ENCODE peak calls at places on chromosomes 7 and 10, in eight cellular contexts. J, K, U, V, G, L, E and O are unnamed samples.

GRCh38 chr7:66921918-66922486 is 977 bp downstream of the TMEM248 start:
- DNase-seq in J (no peak), K (peak; percentile 18), U (no peak), V (no peak), G (no peak), L (no peak), E (no peak), O (peak; percentile 22)

GRCh38 chr10:32629910-32630309 is 184.0 kb downstream of the CCDC7 start:
- DNase-seq in J (no peak), K (no peak), U (no peak), V (no peak), G (no peak), L (no peak), E (no peak), O (no peak)

GRCh38 chr10:43209651-43210141 is 57.2 kb downstream of the RASGEF1A start:
- DNase-seq in J (peak; percentile 1), K (no peak), U (no peak), V (no peak), G (no peak), L (no peak), E (peak; percentile 4), O (no peak)

GRCh38 chr7:101386558-101387199 is 24.0 kb downstream of the COL26A1 start:
- DNase-seq in J (peak; percentile 88), K (no peak), U (peak; percentile 14), V (no peak), G (no peak), L (peak; percentile 19), E (peak; percentile 93), O (no peak)

GRCh38 chr7:5693529-5693928 is 87.9 kb downstream of the RNF216 start:
- DNase-seq in J (no peak), K (no peak), U (no peak), V (no peak), G (peak; percentile 80), L (peak; percentile 66), E (no peak), O (no peak)

GRCh38 chr7:29184599-29184998 is 10.0 kb upstream of the CHN2 start:
- DNase-seq in J (no peak), K (no peak), U (no peak), V (no peak), G (no peak), L (no peak), E (no peak), O (no peak)

GRCh38 chr7:77258593-77258992 is 59.0 kb upstream of the FGL2 start:
- DNase-seq in J (no peak), K (no peak), U (no peak), V (no peak), G (no peak), L (no peak), E (no peak), O (no peak)

GRCh38 chr7:120742370-120742769 is 115.6 kb downstream of the TSPAN12 start:
- DNase-seq in J (no peak), K (no peak), U (no peak), V (no peak), G (no peak), L (no peak), E (peak; percentile 82), O (no peak)

GRCh38 chr10:72943498-72944234 is 10.9 kb downstream of the PLA2G12B start:
- DNase-seq in J (no peak), K (no peak), U (no peak), V (no peak), G (no peak), L (no peak), E (no peak), O (no peak)

GRCh38 chr10:110305767-110306451 is 1.2 kb upstream of the SMNDC1 start:
- DNase-seq in J (peak; percentile 40), K (peak; percentile 37), U (peak; percentile 38), V (peak; percentile 55), G (peak; percentile 89), L (peak; percentile 28), E (peak; percentile 40), O (peak; percentile 43)

GRCh38 chr10:92027141-92027540 is 103.6 kb downstream of the BTAF1 start:
- DNase-seq in J (no peak), K (no peak), U (no peak), V (no peak), G (peak; percentile 24), L (no peak), E (no peak), O (no peak)

GRCh38 chr7:131903315-131903714 is 346.9 kb upstream of the PODXL start:
- DNase-seq in J (no peak), K (no peak), U (no peak), V (no peak), G (no peak), L (no peak), E (no peak), O (no peak)
- H3K27me3 ChIP-seq in J (no peaks in the 10 kb centered on the region), K (peaks cover 15% of the 10 kb centered on the region), U (no peaks in the 10 kb centered on the region), V (no peaks in the 10 kb centered on the region), G (no peaks in the 10 kb centered on the region), L (peaks cover 34% of the 10 kb centered on the region), E (no peaks in the 10 kb centered on the region), O (peaks cover 10% of the 10 kb centered on the region)

GRCh38 chr10:30671011-30671616 is 41.6 kb upstream of the LYZL2 start:
- DNase-seq in J (peak; percentile 30), K (no peak), U (no peak), V (peak; percentile 29), G (peak; percentile 88), L (no peak), E (peak; percentile 29), O (peak; percentile 14)
- H3K27me3 ChIP-seq in J (no peaks in the 10 kb centered on the region), K (peaks cover 13% of the 10 kb centered on the region), U (no peaks in the 10 kb centered on the region), V (no peaks in the 10 kb centered on the region), G (no peaks in the 10 kb centered on the region), L (no peaks in the 10 kb centered on the region), E (no peaks in the 10 kb centered on the region), O (no peaks in the 10 kb centered on the region)

GRCh38 chr10:117635851-117636250 is 93.3 kb downstream of the EMX2 start:
- DNase-seq in J (no peak), K (no peak), U (no peak), V (no peak), G (no peak), L (no peak), E (no peak), O (no peak)
- H3K27me3 ChIP-seq in J (no peaks in the 10 kb centered on the region), K (no peaks in the 10 kb centered on the region), U (no peaks in the 10 kb centered on the region), V (no peaks in the 10 kb centered on the region), G (peaks cover 25% of the 10 kb centered on the region), L (peaks cover 5% of the 10 kb centered on the region), E (peaks cover 23% of the 10 kb centered on the region), O (peaks cover 4% of the 10 kb centered on the region)

DNA sequence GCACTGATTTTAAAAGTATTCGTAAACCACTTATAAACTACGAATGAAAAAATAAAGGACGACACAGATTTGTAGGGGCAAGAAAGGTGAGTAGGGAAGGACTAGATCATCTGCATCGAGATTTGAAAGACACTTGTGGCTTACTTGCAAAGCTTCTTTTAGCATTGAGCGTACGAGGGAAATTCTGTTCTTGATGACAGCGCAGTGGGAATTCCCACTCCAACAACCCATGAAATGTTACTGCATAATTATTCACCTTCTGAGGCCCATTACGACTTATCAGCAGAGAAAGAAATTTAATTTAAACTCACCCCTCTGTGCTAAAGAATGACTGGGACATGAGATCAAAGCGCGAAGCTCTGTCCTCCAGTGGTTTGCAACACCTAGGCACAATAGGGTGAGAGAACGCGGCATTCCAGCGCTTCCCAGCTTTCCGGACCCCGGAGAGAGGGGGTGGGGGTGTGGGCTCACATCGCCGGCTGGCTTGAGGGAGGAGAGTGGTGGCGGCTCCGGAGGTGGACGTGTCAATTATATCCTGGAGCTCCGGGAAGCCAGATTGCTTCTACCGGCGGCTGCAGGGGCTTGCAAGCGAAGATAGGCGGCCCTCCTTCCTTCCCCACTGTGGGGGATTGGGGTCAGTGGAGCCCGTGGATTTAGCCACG is 10.3 kb downstream of the SP8 start:
- DNase-seq in J (no peak), K (no peak), U (no peak), V (no peak), G (no peak), L (no peak), E (no peak), O (no peak)
- H3K27me3 ChIP-seq in J (peaks cover 92% of the 10 kb centered on the region), K (peaks cover 73% of the 10 kb centered on the region), U (no peaks in the 10 kb centered on the region), V (peaks cover 91% of the 10 kb centered on the region), G (peaks cover 77% of the 10 kb centered on the region), L (peaks cover 100% of the 10 kb centered on the region), E (peaks cover 67% of the 10 kb centered on the region), O (peaks cover 100% of the 10 kb centered on the region)

GRCh38 chr10:133086247-133086646 is 1.5 kb upstream of the ADGRA1 start:
- DNase-seq in J (no peak), K (no peak), U (no peak), V (no peak), G (no peak), L (no peak), E (no peak), O (no peak)
- H3K27me3 ChIP-seq in J (peaks cover 52% of the 10 kb centered on the region), K (peaks cover 13% of the 10 kb centered on the region), U (peaks cover 44% of the 10 kb centered on the region), V (peaks cover 58% of the 10 kb centered on the region), G (peaks cover 70% of the 10 kb centered on the region), L (peaks cover 98% of the 10 kb centered on the region), E (peaks cover 9% of the 10 kb centered on the region), O (peaks cover 83% of the 10 kb centered on the region)

GRCh38 chr7:158586499-158587191 is 978 bp downstream of the PTPRN2 start:
- DNase-seq in J (no peak), K (no peak), U (no peak), V (no peak), G (no peak), L (no peak), E (peak; percentile 56), O (no peak)

GRCh38 chr7:158585721-158586498 is 1.7 kb downstream of the PTPRN2 start:
- DNase-seq in J (no peak), K (no peak), U (no peak), V (no peak), G (no peak), L (no peak), E (no peak), O (peak; percentile 30)

GRCh38 chr7:158588085-158588877 is 658 bp upstream of the PTPRN2 start:
- DNase-seq in J (peak; percentile 19), K (no peak), U (no peak), V (no peak), G (no peak), L (no peak), E (no peak), O (no peak)

GRCh38 chr7:158588878-158589442 is 1.3 kb upstream of the PTPRN2 start:
- DNase-seq in J (no peak), K (no peak), U (no peak), V (no peak), G (no peak), L (no peak), E (no peak), O (no peak)

DNA sequence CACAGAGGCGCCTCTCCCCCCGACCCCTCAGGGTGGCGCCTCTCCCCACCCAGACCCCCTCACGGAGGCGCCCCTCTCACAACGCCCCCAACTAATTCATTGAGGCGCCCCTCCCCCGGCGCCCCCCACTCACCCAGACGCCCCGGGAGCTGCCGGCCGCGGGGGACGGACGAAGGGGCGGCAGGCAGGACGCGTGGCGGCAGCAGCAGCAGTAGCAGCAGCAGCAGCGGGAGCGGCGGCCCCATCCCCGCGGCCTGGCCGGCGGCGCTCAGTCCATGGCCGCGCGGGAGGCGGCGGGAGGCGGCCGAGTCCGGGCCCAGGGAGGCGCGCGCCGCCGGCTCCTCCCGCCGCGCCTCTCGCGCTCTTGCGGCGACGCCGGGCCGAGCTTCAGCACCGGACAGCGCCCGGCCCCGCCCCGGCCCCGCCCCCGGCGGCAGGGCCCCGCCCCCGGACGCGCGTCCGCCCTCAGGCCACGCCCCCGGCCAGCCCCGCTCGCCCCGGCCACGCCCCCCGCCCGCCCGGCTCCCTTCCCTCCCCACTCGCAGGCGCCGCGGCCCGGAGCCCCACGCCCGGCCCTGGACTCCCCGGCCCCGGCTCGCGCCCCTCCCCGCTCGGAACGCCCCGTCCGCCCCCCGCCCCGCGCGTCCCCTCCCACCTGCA is at the start of gene PTPRN2:
- DNase-seq in J (peak; percentile 86), K (peak; percentile 45), U (peak; percentile 66), V (peak; percentile 67), G (peak; percentile 72), L (peak; percentile 60), E (peak; percentile 59), O (peak; percentile 72)
- H3K27me3 ChIP-seq in J (no peaks in the 10 kb centered on the region), K (peaks cover 50% of the 10 kb centered on the region), U (no peaks in the 10 kb centered on the region), V (peaks cover 11% of the 10 kb centered on the region), G (peaks cover 94% of the 10 kb centered on the region), L (peaks cover 44% of the 10 kb centered on the region), E (no peaks in the 10 kb centered on the region), O (peaks cover 46% of the 10 kb centered on the region)